ENCODE peak calls at places on chromosomes 13 and 19, in six cellular contexts. L is HepG2, S is A549, J is K562, W is endothelial cell of umbilical vein, H is GM12878. U is an unnamed sample.

GRCh38 chr13:106867249-106867648 is 299.3 kb upstream of the ARGLU1 start:
- DNase-seq in L (no peak), H (no peak), J (no peak), W (peak; percentile 34), S (no peak), U (no peak)

GRCh38 chr19:12052057-12052570 is 647 bp downstream of the ZNF878 start:
- DNase-seq in W (peak; percentile 7), J (no peak), H (no peak), L (no peak), S (no peak), U (no peak)

GRCh38 chr19:14056741-14057356 is 5.0 kb downstream of the PALM3 start:
- DNase-seq in L (no peak), J (peak; percentile 13), S (no peak), H (no peak), W (no peak), U (no peak)

GRCh38 chr13:33514362-33514761 is 228.8 kb upstream of the STARD13 start:
- DNase-seq in S (no peak), L (no peak), W (no peak), J (no peak), H (no peak), U (no peak)

GRCh38 chr19:48290341-48290922 is 20.6 kb downstream of the ZNF114 start:
- DNase-seq in H (no peak), W (peak; percentile 42), J (no peak), S (peak; percentile 70), L (no peak), U (no peak)

GRCh38 chr19:39845172-39845571 is 1.0 kb downstream of the FBL start:
- DNase-seq in H (no peak), W (no peak), L (no peak), S (no peak), J (no peak), U (no peak)

GRCh38 chr13:92994056-92994455 is 232.6 kb upstream of the GPC6 start:
- DNase-seq in W (no peak), S (no peak), J (no peak), L (no peak), H (no peak), U (no peak)

GRCh38 chr19:7831452-7831851 is 1.4 kb downstream of the EVI5L start:
- DNase-seq in J (peak; percentile 72), L (peak; percentile 70), H (no peak), W (no peak), S (peak; percentile 73), U (peak; percentile 46)

GRCh38 chr19:31418055-31418454 is 68.8 kb upstream of the TSHZ3 start:
- DNase-seq in J (no peak), L (no peak), W (no peak), S (no peak), H (no peak), U (no peak)

GRCh38 chr13:57932071-57932470 is 300.5 kb downstream of the PCDH17 start:
- DNase-seq in W (no peak), J (no peak), H (no peak), L (no peak), S (no peak), U (no peak)

GRCh38 chr13:30510811-30511371 is 45.2 kb upstream of the HMGB1 start:
- DNase-seq in W (no peak), S (no peak), L (no peak), H (no peak), J (no peak), U (no peak)

GRCh38 chr19:41564515-41565383 is 11.2 kb upstream of the CEACAM21 start:
- DNase-seq in H (no peak), W (peak; percentile 31), L (no peak), J (no peak), S (no peak), U (no peak)

GRCh38 chr19:48674921-48675824 is 2.4 kb upstream of the NTN5 start:
- DNase-seq in W (peak; percentile 88), H (no peak), J (peak; percentile 86), L (peak; percentile 77), S (peak; percentile 98), U (peak; percentile 97)

GRCh38 chr19:45278087-45278486 is 27.0 kb downstream of the MARK4 start:
- DNase-seq in J (no peak), H (no peak), S (no peak), W (no peak), L (no peak), U (no peak)

GRCh38 chr13:97600438-97601080 is 166.6 kb downstream of the RAP2A start:
- DNase-seq in H (no peak), L (peak; percentile 4), W (peak; percentile 31), J (no peak), S (no peak), U (peak; percentile 55)

GRCh38 chr19:17680235-17680722 is 7.9 kb downstream of the UNC13A start:
- DNase-seq in S (peak; percentile 71), W (peak; percentile 74), H (peak; percentile 27), J (peak; percentile 87), L (no peak), U (peak; percentile 85)

GRCh38 chr19:17678836-17679235 is 9.3 kb downstream of the UNC13A start:
- DNase-seq in L (no peak), J (no peak), H (no peak), W (no peak), S (no peak), U (no peak)

GRCh38 chr19:17681505-17682125 is 6.5 kb downstream of the UNC13A start:
- DNase-seq in H (no peak), W (peak; percentile 30), L (no peak), S (no peak), J (peak; percentile 85), U (peak; percentile 71)

GRCh38 chr19:17682273-17682672 is 5.9 kb downstream of the UNC13A start:
- DNase-seq in L (no peak), H (no peak), J (no peak), W (no peak), S (no peak), U (no peak)

DNA sequence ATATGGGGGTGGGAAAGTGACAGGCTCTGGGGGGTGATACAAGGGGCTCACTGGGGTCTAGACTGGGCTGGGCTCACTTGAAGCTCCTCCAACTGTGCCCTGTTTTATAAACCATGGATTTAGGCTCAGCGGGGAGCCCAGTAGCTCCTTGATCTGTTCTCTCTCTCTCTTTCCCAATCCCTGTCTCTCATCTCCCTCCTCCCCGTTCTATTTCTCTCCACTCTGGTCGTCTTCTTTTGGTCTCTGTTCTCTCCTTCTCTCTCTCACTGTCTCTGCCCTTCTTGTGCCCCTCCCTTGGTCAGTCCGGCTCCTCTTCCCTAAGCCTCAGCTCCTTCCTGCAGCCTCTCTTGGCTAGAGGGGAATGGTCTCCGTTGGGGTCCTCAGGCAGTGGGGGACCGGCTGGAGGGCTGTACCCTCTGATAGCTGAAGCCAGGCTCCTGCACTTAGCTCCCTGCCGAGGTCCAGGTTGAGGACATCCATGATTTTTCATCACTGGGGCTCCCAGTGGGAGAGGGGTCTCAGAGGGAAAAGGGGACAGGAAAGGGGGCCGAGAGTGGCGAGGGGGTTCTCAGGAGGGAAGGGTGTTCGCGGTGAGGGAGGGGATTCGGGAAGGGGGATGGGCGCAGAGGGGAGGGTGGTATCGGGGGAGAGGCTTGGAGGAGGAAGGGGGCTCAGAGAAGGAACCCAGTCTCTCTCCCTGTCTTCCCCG is 8.5 kb downstream of the UNC13A start:
- DNase-seq in J (no peak), S (no peak), H (no peak), W (no peak), L (no peak), U (no peak)
- TF ChIP-seq MAX in J (no peak), S (no peak), H (no peak), W (no peak), L (no peak), U (no peak)

GRCh38 chr19:36116344-36116637 is 1.0 kb downstream of the TBCB start:
- DNase-seq in S (no peak), J (no peak), W (no peak), H (no peak), L (no peak), U (no peak)
- TF ChIP-seq MYC in S (no peak), J (no peak), W (no peak), H (no peak), L (no peak), U (no peak)

GRCh38 chr19:4375620-4376228 is 24.6 kb downstream of the SH3GL1 start:
- DNase-seq in W (peak; percentile 62), J (peak; percentile 82), L (peak; percentile 51), H (peak; percentile 90), S (no peak), U (peak; percentile 90)

GRCh38 chr19:4373601-4374441 is 26.5 kb downstream of the SH3GL1 start:
- DNase-seq in H (no peak), J (no peak), S (no peak), L (no peak), W (no peak), U (peak; percentile 56)

GRCh38 chr19:4372630-4373367 is 27.5 kb downstream of the SH3GL1 start:
- DNase-seq in W (no peak), H (no peak), S (no peak), J (no peak), L (no peak), U (no peak)

GRCh38 chr19:4375164-4375619 is 25.2 kb downstream of the SH3GL1 start:
- DNase-seq in L (peak; percentile 75), S (no peak), H (no peak), J (peak; percentile 74), W (no peak), U (no peak)

DNA sequence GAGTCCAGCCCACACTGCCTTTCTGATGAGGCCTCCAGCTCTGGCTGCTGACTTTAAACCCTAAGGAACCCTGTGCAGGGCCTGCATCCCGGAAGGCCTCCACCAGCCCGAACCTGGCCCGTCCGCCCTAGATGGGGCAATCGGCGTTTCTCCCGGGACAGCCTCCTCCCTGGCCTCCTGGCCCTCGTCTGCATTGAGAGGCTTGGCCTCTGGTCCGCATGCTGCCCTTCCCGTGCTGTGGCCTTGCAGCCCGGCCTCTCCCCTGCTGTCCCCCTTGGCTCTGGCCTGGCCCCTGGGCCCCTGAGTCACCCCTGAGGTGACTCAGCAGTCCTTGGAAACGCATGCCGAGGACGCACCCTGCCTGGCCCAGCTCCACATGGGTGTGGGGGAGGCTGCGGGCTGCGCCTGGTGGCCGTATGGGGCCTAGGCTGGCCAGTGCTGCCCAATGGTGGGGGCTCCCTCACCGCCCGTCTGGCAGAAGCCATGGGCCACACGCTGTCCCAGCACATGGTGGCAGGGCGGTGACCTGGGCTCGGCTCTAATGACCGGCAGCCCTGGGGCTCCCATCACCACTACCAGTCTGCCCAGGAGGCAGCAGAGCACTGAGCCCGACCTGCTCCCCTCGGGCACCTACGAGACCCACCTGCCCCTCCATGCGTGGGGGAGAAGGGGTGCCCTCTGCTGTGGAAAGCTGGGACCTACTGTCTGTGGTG is 25.7 kb downstream of the SH3GL1 start:
- DNase-seq in H (no peak), W (peak; percentile 67), L (peak; percentile 79), J (peak; percentile 89), S (peak; percentile 52), U (peak; percentile 85)
- TF ChIP-seq MAX in H (no peak), W (no peak), L (peak; percentile 94), J (peak; percentile 100), S (peak; percentile 96), U (peak; percentile 83)

DNA sequence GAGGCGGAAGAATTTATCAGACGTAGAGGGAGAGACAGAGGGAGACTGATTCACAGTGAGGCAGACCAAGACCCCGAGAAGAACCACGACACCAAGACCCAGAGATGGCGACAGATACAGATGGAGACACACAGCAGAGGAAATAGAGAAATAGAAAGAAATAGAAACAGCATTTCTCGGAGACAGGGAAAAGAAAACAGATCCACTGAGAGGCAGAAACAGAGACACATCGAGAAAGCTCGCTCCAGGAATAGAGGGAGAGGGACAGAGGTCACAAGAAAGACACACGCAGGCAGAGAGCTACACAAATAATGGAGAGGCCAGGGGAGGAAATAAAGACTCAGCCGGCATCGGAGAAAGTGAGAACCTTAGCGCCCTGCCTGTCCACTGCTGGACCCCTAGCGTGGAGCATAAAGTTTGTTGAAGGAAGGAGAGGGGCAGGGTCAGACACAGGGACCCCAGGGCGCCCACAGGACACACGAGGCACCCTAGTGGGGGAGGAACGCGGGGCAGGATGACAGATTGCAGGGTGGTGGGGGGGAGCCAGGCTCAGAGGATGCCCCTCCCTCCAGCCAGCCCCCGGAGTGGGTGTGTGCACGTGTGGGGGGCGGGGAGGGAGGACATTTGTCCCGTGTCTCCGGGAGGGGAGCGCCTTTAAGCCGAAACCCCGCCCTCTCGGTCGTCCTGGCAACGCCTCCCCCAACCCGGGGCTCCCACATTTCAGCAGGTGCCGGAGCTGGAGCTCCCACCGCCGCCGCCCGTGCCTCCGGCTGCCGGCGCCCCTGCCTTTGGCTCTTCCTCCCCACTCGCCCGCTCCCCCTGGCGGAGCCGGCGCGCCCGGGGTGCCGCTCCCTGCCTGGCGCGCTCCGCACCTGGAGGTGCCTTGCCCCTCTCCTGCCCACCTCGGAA is at the start of gene PRKCG:
- DNase-seq in L (peak; percentile 44), S (peak; percentile 70), W (no peak), J (peak; percentile 61), H (no peak), U (peak; percentile 55)
- TF ChIP-seq MYC in L (no peak), S (no peak), W (no peak), J (no peak), H (no peak), U (no peak)

U was measured in NB4.